ENCODE peak calls at places on chromosome 21, in four cellular contexts. C is AG04450, I is AG08396, G is activated T-cell treated with anti-CD3 and anti-CD28 coated beads for 1 hour. L is an unnamed sample.

GRCh38 chr21:39048064-39048463 is 135.2 kb downstream of the PSMG1 start:
- DNase-seq in G (no peak), C (no peak), I (no peak), L (no peak)

GRCh38 chr21:35921471-35921870 is 138.9 kb downstream of the SETD4 start:
- DNase-seq in C (no peak), I (no peak), G (no peak), L (no peak)

GRCh38 chr21:42222821-42223390 is 4.0 kb downstream of the ABCG1 start:
- DNase-seq in I (no peak), G (no peak), C (no peak), L (no peak)

GRCh38 chr21:34909492-34910292 is 139.4 kb downstream of the RUNX1 start:
- DNase-seq in C (no peak), G (no peak), I (no peak), L (no peak)

GRCh38 chr21:36208326-36209013 is 51.8 kb downstream of the DOP1B start:
- DNase-seq in I (no peak), C (no peak), G (no peak), L (no peak)

GRCh38 chr21:36567216-36567917 is 87.4 kb upstream of the CLDN14 start:
- DNase-seq in I (no peak), G (no peak), C (no peak), L (no peak)

GRCh38 chr21:17901458-17902092 is 82.4 kb upstream of the C21orf91 start:
- DNase-seq in I (no peak), C (no peak), G (no peak), L (no peak)

GRCh38 chr21:36330904-36331303 is 10.9 kb downstream of the MORC3 start:
- DNase-seq in C (no peak), G (peak; percentile 23), I (peak; percentile 39), L (no peak)

GRCh38 chr21:41817228-41817627 is 50.4 kb upstream of the RIPK4 start:
- DNase-seq in G (no peak), I (peak; percentile 92), C (peak; percentile 44), L (peak; percentile 36)

GRCh38 chr21:42611852-42612251 is 41.6 kb upstream of the PDE9A start:
- DNase-seq in C (no peak), G (no peak), I (no peak), L (no peak)

GRCh38 chr21:36179145-36179544 is 22.5 kb downstream of the DOP1B start:
- DNase-seq in C (no peak), I (no peak), G (no peak), L (no peak)

GRCh38 chr21:26365849-26366248 is 195.3 kb upstream of the APP start:
- DNase-seq in I (no peak), C (no peak), G (no peak), L (no peak)

GRCh38 chr21:37006521-37007291 is at the start of gene RIPPLY3:
- DNase-seq in I (no peak), C (no peak), G (no peak), L (no peak)

GRCh38 chr21:41921089-41921819 is 32.6 kb downstream of the C2CD2 start:
- DNase-seq in C (no peak), G (no peak), I (no peak), L (no peak)

GRCh38 chr21:31558839-31559367 is 100.6 kb upstream of the SOD1 start:
- DNase-seq in I (peak; percentile 90), C (peak; percentile 30), G (peak; percentile 77), L (peak; percentile 82)